ENCODE peak calls at places on chromosomes 16 and 17, in six cellular contexts. U, Q, N, G, O and R are unnamed samples.

GRCh38 chr17:58487589-58488427 is at the start of gene HSF5:
- DNase-seq in N (no peak), Q (no peak), O (no peak), U (no peak), G (no peak), R (peak; percentile 78)

GRCh38 chr17:32120086-32120485 is 22.2 kb upstream of the RHOT1 start:
- DNase-seq in N (no peak), U (no peak), Q (no peak), O (no peak), G (no peak), R (no peak)

GRCh38 chr17:12998461-12998860 is 19.4 kb downstream of the ELAC2 start:
- DNase-seq in Q (no peak), G (no peak), U (no peak), N (no peak), O (no peak), R (no peak)

GRCh38 chr16:76729525-76729924 is 452.3 kb downstream of the CNTNAP4 start:
- DNase-seq in N (no peak), Q (no peak), G (no peak), U (peak; percentile 7), O (no peak), R (no peak)

GRCh38 chr16:30148101-30148500 is 25.1 kb upstream of the MAPK3 start:
- DNase-seq in N (no peak), Q (no peak), U (no peak), O (no peak), G (no peak), R (no peak)

GRCh38 chr17:4940625-4941021 is 555 bp downstream of the RNF167 start:
- DNase-seq in G (no peak), O (no peak), Q (no peak), N (no peak), U (no peak), R (no peak)

GRCh38 chr17:56076980-56077379 is 76.3 kb upstream of the ANKFN1 start:
- DNase-seq in G (no peak), O (no peak), N (no peak), Q (no peak), U (no peak), R (no peak)

GRCh38 chr17:40348562-40349476 is 15.7 kb downstream of the GJD3 start:
- DNase-seq in G (no peak), O (no peak), U (no peak), Q (no peak), N (no peak), R (no peak)

GRCh38 chr16:7651803-7652570 is 319.3 kb downstream of the RBFOX1 start:
- DNase-seq in U (no peak), Q (no peak), G (no peak), O (no peak), N (no peak), R (no peak)

GRCh38 chr17:6599364-6599763 is 41.1 kb downstream of the KIAA0753 start:
- DNase-seq in G (no peak), U (no peak), Q (no peak), N (no peak), O (no peak), R (no peak)

GRCh38 chr17:13761221-13761620 is 159.5 kb upstream of the HS3ST3A1 start:
- DNase-seq in G (no peak), N (no peak), Q (no peak), O (no peak), U (no peak), R (no peak)

GRCh38 chr17:77160032-77160876 is 19.5 kb downstream of the SEC14L1 start:
- DNase-seq in G (peak; percentile 72), N (no peak), U (no peak), O (no peak), Q (no peak), R (no peak)

GRCh38 chr17:73401911-73402310 is 90.1 kb upstream of the CDC42EP4 start:
- DNase-seq in N (no peak), O (peak; percentile 45), U (no peak), Q (no peak), G (peak; percentile 31), R (peak; percentile 63)

GRCh38 chr17:38452719-38453118 is 24.5 kb downstream of the ARHGAP23 start:
- DNase-seq in O (no peak), G (no peak), N (no peak), U (no peak), Q (no peak), R (no peak)

GRCh38 chr17:38453951-38454421 is 25.7 kb downstream of the ARHGAP23 start:
- DNase-seq in O (no peak), Q (no peak), U (no peak), G (no peak), N (no peak), R (no peak)

GRCh38 chr17:38455288-38455915 is 27.1 kb downstream of the ARHGAP23 start:
- DNase-seq in N (no peak), U (no peak), Q (no peak), O (no peak), G (no peak), R (no peak)

GRCh38 chr17:38456031-38456815 is 28.0 kb downstream of the ARHGAP23 start:
- DNase-seq in G (no peak), U (no peak), N (no peak), O (no peak), Q (no peak), R (no peak)

DNA sequence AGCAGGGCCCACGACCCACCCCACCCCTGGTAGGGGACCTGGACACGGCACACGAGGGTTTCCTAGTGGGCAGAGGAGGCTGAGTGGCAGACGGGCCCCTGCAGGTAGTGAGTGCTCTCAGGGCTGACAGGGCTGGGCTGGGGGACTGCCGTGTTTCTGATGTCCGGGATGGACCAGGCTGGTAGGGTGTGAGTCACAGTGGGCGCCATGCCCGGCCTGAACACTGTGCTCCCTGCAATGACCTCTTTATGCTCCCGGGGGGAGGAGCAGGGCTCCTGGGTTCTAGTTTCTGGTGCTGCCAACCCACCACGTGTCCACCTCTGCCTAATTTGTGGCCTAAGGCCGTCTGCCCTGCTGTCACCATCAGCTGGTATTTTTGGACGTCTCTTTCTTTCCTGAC is 26.3 kb downstream of the ARHGAP23 start:
- DNase-seq in U (no peak), G (no peak), O (no peak), N (peak; percentile 49), Q (no peak), R (no peak)
- TF ChIP-seq SP1 in U (no peak), G (no peak), O (no peak), N (peak; percentile 50), Q (no peak), R (no peak)

DNA sequence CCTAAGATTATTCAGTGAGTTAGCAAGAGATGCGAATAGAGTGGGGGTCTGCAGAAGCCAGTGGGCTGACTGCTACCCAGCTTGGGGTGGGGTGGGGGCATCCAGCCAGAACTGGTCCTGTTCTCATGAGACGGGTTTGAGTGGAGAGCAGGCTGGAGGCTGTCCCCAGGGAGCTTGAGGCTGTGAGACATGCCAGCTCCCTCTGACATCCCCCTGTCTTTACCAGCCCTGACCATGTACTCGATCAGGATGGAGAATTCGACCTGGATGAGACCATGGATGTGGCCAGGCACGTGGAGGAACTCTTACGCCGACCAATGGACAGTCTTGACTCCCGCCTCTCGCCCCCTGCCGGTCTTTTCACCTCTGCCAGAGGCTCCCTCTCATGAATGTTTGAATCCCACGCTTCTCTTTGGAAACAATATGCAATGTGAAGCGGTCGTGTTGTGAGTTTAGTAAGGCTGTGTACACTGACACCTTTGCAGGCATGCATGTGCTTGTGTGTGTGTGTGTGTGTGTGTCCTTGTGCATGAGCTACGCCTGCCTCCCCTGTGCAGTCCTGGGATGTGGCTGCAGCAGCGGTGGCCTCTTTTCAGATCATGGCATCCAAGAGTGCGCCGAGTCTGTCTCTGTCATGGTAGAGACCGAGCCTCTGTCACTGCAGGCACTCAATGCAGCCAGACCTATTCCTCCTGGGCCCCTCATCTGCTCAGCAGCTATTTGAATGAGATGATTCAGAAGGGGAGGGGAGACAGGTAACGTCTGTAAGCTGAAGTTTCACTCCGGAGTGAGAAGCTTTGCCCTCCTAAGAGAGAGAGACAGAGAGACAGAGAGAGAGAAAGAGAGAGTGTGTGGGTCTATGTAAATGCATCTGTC is 22.2 kb downstream of the STAT5A start:
- DNase-seq in N (no peak), G (no peak), O (peak; percentile 54), Q (no peak), U (no peak), R (peak; percentile 38)
- TF ChIP-seq SP1 in N (no peak), G (no peak), O (no peak), Q (no peak), U (no peak), R (no peak)

GRCh38 chr16:70548936-70549335 is 25.3 kb downstream of the SF3B3 start:
- DNase-seq in O (no peak), Q (no peak), N (no peak), U (no peak), G (no peak), R (no peak)
- TF ChIP-seq SP1 in O (no peak), Q (no peak), N (no peak), U (no peak), G (no peak), R (no peak)

GRCh38 chr16:56320081-56320480 is 105.3 kb downstream of the AMFR start:
- DNase-seq in O (no peak), Q (no peak), U (no peak), G (no peak), N (no peak), R (no peak)

GRCh38 chr16:56317998-56318912 is 107.1 kb downstream of the AMFR start:
- DNase-seq in Q (peak; percentile 3), U (peak; percentile 93), O (peak; percentile 95), N (peak; percentile 51), G (peak; percentile 62), R (peak; percentile 88)

GRCh38 chr16:56321571-56321970 is 103.8 kb downstream of the AMFR start:
- DNase-seq in Q (no peak), G (no peak), U (no peak), N (no peak), O (no peak), R (no peak)

GRCh38 chr16:56321159-56321558 is 104.2 kb downstream of the AMFR start:
- DNase-seq in Q (no peak), N (no peak), U (no peak), O (no peak), G (no peak), R (no peak)

DNA sequence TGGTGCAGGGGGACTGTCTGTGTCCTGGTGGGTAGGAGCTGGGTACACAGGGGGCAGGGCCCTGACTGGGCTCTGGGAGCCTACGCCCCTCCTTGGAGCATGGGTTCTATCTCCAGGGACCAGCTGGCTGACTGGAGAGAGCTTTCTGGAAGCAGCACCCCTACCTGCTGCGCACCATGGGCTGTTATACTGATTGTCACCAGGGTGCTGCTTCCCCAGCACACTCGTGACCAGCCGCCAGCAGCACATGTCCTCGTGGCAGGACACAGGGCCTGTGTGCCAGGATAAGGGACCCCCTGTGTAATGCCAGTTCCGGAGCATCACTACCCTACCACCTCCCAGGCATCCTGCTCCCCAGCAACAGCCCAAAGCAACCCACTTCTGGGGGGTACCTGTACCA is 106.0 kb downstream of the AMFR start:
- DNase-seq in U (no peak), N (no peak), O (no peak), Q (no peak), G (no peak), R (no peak)
- TF ChIP-seq SP1 in U (no peak), N (no peak), O (no peak), Q (no peak), G (no peak), R (no peak)

DNA sequence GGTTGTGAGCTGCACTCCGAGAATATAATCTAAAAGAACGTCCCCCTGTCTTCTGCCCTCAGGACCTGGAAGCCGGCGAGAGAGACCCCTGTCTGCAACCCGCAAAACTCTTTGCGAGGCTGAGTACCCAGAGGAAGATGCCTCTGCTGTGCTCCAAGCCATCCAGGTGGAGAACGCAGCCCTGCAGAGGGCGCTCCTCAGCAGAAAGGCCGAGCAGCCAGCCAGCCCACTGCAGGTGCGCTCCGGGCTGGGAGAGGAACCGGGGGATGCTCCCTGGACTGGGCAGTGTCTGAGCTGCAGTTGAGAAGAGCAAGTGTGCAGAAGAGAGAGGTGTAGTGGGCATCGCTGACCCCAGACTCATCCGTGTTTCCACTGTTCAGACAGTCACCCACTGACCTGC is 148.3 kb downstream of the KATNIP start:
- DNase-seq in N (no peak), O (peak; percentile 47), U (peak; percentile 63), G (no peak), Q (no peak), R (peak; percentile 94)
- TF ChIP-seq SP1 in N (no peak), O (no peak), U (no peak), G (no peak), Q (no peak), R (no peak)